ENCODE peak calls at places on chromosomes 2 and 18, in seven cellular contexts. One of them, this sample, is unnamed.

GRCh38 chr2:8548065-8548870 is 133.6 kb upstream of the ID2 start:
- DNase-seq in RKO: no peak
- DNase-seq in choroid plexus epithelial cell: no peak
- DNase-seq in Caco-2: peak; percentile 39
- DNase-seq in body of pancreas: peak; percentile 4
- DNase-seq in endothelial cell: peak; percentile 4
- DNase-seq in coronary artery: peak; percentile 63
- DNase-seq in this sample: no peak

GRCh38 chr2:112836695-112837117 is at the start of gene IL1B:
- DNase-seq in RKO: peak; percentile 6
- DNase-seq in choroid plexus epithelial cell: peak; percentile 85
- DNase-seq in Caco-2: no peak
- DNase-seq in body of pancreas: no peak
- DNase-seq in endothelial cell: no peak
- DNase-seq in coronary artery: no peak
- DNase-seq in this sample: no peak

GRCh38 chr2:67050621-67051020 is 346.5 kb upstream of the ETAA1 start:
- DNase-seq in RKO: no peak
- DNase-seq in choroid plexus epithelial cell: peak; percentile 60
- DNase-seq in Caco-2: no peak
- DNase-seq in body of pancreas: no peak
- DNase-seq in endothelial cell: no peak
- DNase-seq in coronary artery: no peak
- DNase-seq in this sample: no peak

GRCh38 chr2:72561621-72562318 is 264.1 kb downstream of the EXOC6B start:
- DNase-seq in RKO: peak; percentile 11
- DNase-seq in choroid plexus epithelial cell: peak; percentile 88
- DNase-seq in Caco-2: no peak
- DNase-seq in body of pancreas: no peak
- DNase-seq in endothelial cell: no peak
- DNase-seq in coronary artery: no peak
- DNase-seq in this sample: peak; percentile 45

GRCh38 chr2:219362524-219363164 is 25.1 kb downstream of the DNPEP start:
- DNase-seq in RKO: peak; percentile 42
- DNase-seq in choroid plexus epithelial cell: peak; percentile 96
- DNase-seq in Caco-2: no peak
- DNase-seq in body of pancreas: peak; percentile 30
- DNase-seq in endothelial cell: no peak
- DNase-seq in coronary artery: no peak
- DNase-seq in this sample: peak; percentile 47

GRCh38 chr2:88692187-88692586 is 714 bp downstream of the RPIA start:
- DNase-seq in RKO: peak; percentile 49
- DNase-seq in choroid plexus epithelial cell: peak; percentile 16
- DNase-seq in Caco-2: peak; percentile 40
- DNase-seq in body of pancreas: peak; percentile 37
- DNase-seq in endothelial cell: peak; percentile 20
- DNase-seq in coronary artery: no peak
- DNase-seq in this sample: peak; percentile 15

GRCh38 chr2:192023006-192023405 is 171.7 kb downstream of the TMEFF2 start:
- DNase-seq in RKO: no peak
- DNase-seq in choroid plexus epithelial cell: no peak
- DNase-seq in Caco-2: no peak
- DNase-seq in body of pancreas: no peak
- DNase-seq in endothelial cell: no peak
- DNase-seq in coronary artery: no peak
- DNase-seq in this sample: no peak

GRCh38 chr2:8149985-8150547 is 531.8 kb upstream of the ID2 start:
- DNase-seq in RKO: no peak
- DNase-seq in choroid plexus epithelial cell: peak; percentile 82
- DNase-seq in Caco-2: no peak
- DNase-seq in body of pancreas: no peak
- DNase-seq in endothelial cell: no peak
- DNase-seq in coronary artery: no peak
- DNase-seq in this sample: no peak

GRCh38 chr2:164430166-164430783 is 191.0 kb downstream of the GRB14 start:
- DNase-seq in RKO: peak; percentile 58
- DNase-seq in choroid plexus epithelial cell: peak; percentile 78
- DNase-seq in Caco-2: peak; percentile 41
- DNase-seq in body of pancreas: peak; percentile 19
- DNase-seq in endothelial cell: peak; percentile 34
- DNase-seq in coronary artery: no peak
- DNase-seq in this sample: peak; percentile 61

GRCh38 chr2:75022516-75022915 is 64.1 kb downstream of the POLE4 start:
- DNase-seq in RKO: no peak
- DNase-seq in choroid plexus epithelial cell: peak; percentile 57
- DNase-seq in Caco-2: no peak
- DNase-seq in body of pancreas: no peak
- DNase-seq in endothelial cell: no peak
- DNase-seq in coronary artery: no peak
- DNase-seq in this sample: no peak

GRCh38 chr2:236545814-236546480 is 23.7 kb upstream of the ACKR3 start:
- DNase-seq in RKO: no peak
- DNase-seq in choroid plexus epithelial cell: peak; percentile 43
- DNase-seq in Caco-2: no peak
- DNase-seq in body of pancreas: no peak
- DNase-seq in endothelial cell: no peak
- DNase-seq in coronary artery: no peak
- DNase-seq in this sample: no peak

GRCh38 chr18:33184178-33184577 is 256.3 kb downstream of the CCDC178 start:
- DNase-seq in RKO: no peak
- DNase-seq in choroid plexus epithelial cell: peak; percentile 8
- DNase-seq in Caco-2: no peak
- DNase-seq in body of pancreas: no peak
- DNase-seq in endothelial cell: no peak
- DNase-seq in coronary artery: no peak
- DNase-seq in this sample: no peak

GRCh38 chr18:58682429-58683069 is 11.3 kb downstream of the MALT1 start:
- DNase-seq in RKO: peak; percentile 79
- DNase-seq in choroid plexus epithelial cell: peak; percentile 93
- DNase-seq in Caco-2: no peak
- DNase-seq in body of pancreas: peak; percentile 66
- DNase-seq in endothelial cell: no peak
- DNase-seq in coronary artery: no peak
- DNase-seq in this sample: no peak

GRCh38 chr2:134207589-134208209 is 46.2 kb upstream of the MGAT5 start:
- DNase-seq in RKO: no peak
- DNase-seq in choroid plexus epithelial cell: peak; percentile 64
- DNase-seq in Caco-2: peak; percentile 42
- DNase-seq in body of pancreas: peak; percentile 62
- DNase-seq in endothelial cell: peak; percentile 52
- DNase-seq in coronary artery: no peak
- DNase-seq in this sample: peak; percentile 74

GRCh38 chr2:44938287-44939073 is 3.0 kb upstream of the SIX3 start:
- DNase-seq in RKO: peak; percentile 44
- DNase-seq in choroid plexus epithelial cell: no peak
- DNase-seq in Caco-2: no peak
- DNase-seq in body of pancreas: no peak
- DNase-seq in endothelial cell: no peak
- DNase-seq in coronary artery: no peak
- DNase-seq in this sample: no peak

GRCh38 chr2:55809875-55810620 is 113.5 kb downstream of the EFEMP1 start:
- DNase-seq in RKO: no peak
- DNase-seq in choroid plexus epithelial cell: peak; percentile 75
- DNase-seq in Caco-2: no peak
- DNase-seq in body of pancreas: no peak
- DNase-seq in endothelial cell: no peak
- DNase-seq in coronary artery: no peak
- DNase-seq in this sample: no peak

GRCh38 chr18:8610442-8610801 is 1.2 kb downstream of the RAB12 start:
- DNase-seq in RKO: peak; percentile 46
- DNase-seq in choroid plexus epithelial cell: peak; percentile 40
- DNase-seq in Caco-2: no peak
- DNase-seq in body of pancreas: no peak
- DNase-seq in endothelial cell: no peak
- DNase-seq in coronary artery: no peak
- DNase-seq in this sample: no peak

GRCh38 chr2:115386465-115386864 is 944.0 kb downstream of the DPP10 start:
- DNase-seq in RKO: no peak
- DNase-seq in choroid plexus epithelial cell: no peak
- DNase-seq in Caco-2: no peak
- DNase-seq in body of pancreas: no peak
- DNase-seq in endothelial cell: no peak
- DNase-seq in coronary artery: no peak
- DNase-seq in this sample: no peak

GRCh38 chr18:44198296-44199284 is 482.1 kb upstream of the SETBP1 start:
- DNase-seq in RKO: no peak
- DNase-seq in choroid plexus epithelial cell: no peak
- DNase-seq in Caco-2: no peak
- DNase-seq in body of pancreas: no peak
- DNase-seq in endothelial cell: no peak
- DNase-seq in coronary artery: no peak
- DNase-seq in this sample: no peak

GRCh38 chr2:112714836-112715631 is 5.8 kb upstream of the NT5DC4 start:
- DNase-seq in RKO: peak; percentile 77
- DNase-seq in choroid plexus epithelial cell: peak; percentile 34
- DNase-seq in Caco-2: no peak
- DNase-seq in body of pancreas: no peak
- DNase-seq in endothelial cell: no peak
- DNase-seq in coronary artery: no peak
- DNase-seq in this sample: no peak

GRCh38 chr2:31675485-31675901 is 94.8 kb upstream of the SRD5A2 start:
- DNase-seq in RKO: peak; percentile 15
- DNase-seq in choroid plexus epithelial cell: no peak
- DNase-seq in Caco-2: peak; percentile 57
- DNase-seq in body of pancreas: no peak
- DNase-seq in endothelial cell: peak; percentile 54
- DNase-seq in coronary artery: no peak
- DNase-seq in this sample: peak; percentile 42

GRCh38 chr18:77006305-77007175 is 126.0 kb downstream of the MBP start:
- DNase-seq in RKO: no peak
- DNase-seq in choroid plexus epithelial cell: peak; percentile 24
- DNase-seq in Caco-2: no peak
- DNase-seq in body of pancreas: no peak
- DNase-seq in endothelial cell: no peak
- DNase-seq in coronary artery: peak; percentile 69
- DNase-seq in this sample: no peak

GRCh38 chr18:76056467-76057194 is 438.4 kb downstream of the ZNF516 start:
- DNase-seq in RKO: no peak
- DNase-seq in choroid plexus epithelial cell: no peak
- DNase-seq in Caco-2: no peak
- DNase-seq in body of pancreas: no peak
- DNase-seq in endothelial cell: no peak
- DNase-seq in coronary artery: no peak
- DNase-seq in this sample: no peak

GRCh38 chr2:177916342-177916741 is 156.2 kb downstream of the PDE11A start:
- DNase-seq in RKO: no peak
- DNase-seq in choroid plexus epithelial cell: no peak
- DNase-seq in Caco-2: no peak
- DNase-seq in body of pancreas: no peak
- DNase-seq in endothelial cell: no peak
- DNase-seq in coronary artery: no peak
- DNase-seq in this sample: no peak

GRCh38 chr2:167756427-167756826 is 491.0 kb downstream of the STK39 start:
- DNase-seq in RKO: no peak
- DNase-seq in choroid plexus epithelial cell: peak; percentile 87
- DNase-seq in Caco-2: no peak
- DNase-seq in body of pancreas: no peak
- DNase-seq in endothelial cell: no peak
- DNase-seq in coronary artery: no peak
- DNase-seq in this sample: no peak

GRCh38 chr2:37711308-37711731 is 39.9 kb upstream of the CDC42EP3 start:
- DNase-seq in RKO: peak; percentile 15
- DNase-seq in choroid plexus epithelial cell: peak; percentile 89
- DNase-seq in Caco-2: peak; percentile 80
- DNase-seq in body of pancreas: no peak
- DNase-seq in endothelial cell: peak; percentile 8
- DNase-seq in coronary artery: no peak
- DNase-seq in this sample: peak; percentile 38

This sample was measured in SK-MEL-5.